ENCODE peak calls at places on chromosome 7, in four cellular contexts. A is endothelial cell, K is DND-41, T is HFFc6. G is an unnamed sample.

GRCh38 chr7:100127866-100128601 is 1.3 kb downstream of the MBLAC1 start:
- DNase-seq in T (peak), K (peak), A (peak), G (peak)

GRCh38 chr7:49294611-49295010 is 370.3 kb downstream of the CDC14C start:
- DNase-seq in A (no peak), K (no peak), T (no peak), G (no peak)

GRCh38 chr7:46939558-46939957 is 642.4 kb downstream of the TNS3 start:
- DNase-seq in A (no peak), K (no peak), T (no peak), G (no peak)

GRCh38 chr7:134364619-134365037 is 47.9 kb upstream of the SLC35B4 start:
- DNase-seq in T (peak), A (no peak), K (no peak), G (no peak)

GRCh38 chr7:86942081-86942480 is 117.4 kb downstream of the ELAPOR2 start:
- DNase-seq in K (no peak), A (no peak), T (no peak), G (no peak)

GRCh38 chr7:127251458-127252379 is 1.0 kb downstream of the GRM8 start:
- DNase-seq in T (no peak), A (peak), K (no peak), G (peak)

GRCh38 chr7:57354679-57355338 is 95.2 kb upstream of the ZNF716 start:
- DNase-seq in A (no peak), K (no peak), T (no peak), G (no peak)

GRCh38 chr7:44633254-44634186 is 27.1 kb downstream of the OGDH start:
- DNase-seq in A (no peak), T (peak), K (no peak), G (peak)

GRCh38 chr7:155998328-155998691 is 186.0 kb upstream of the SHH start:
- DNase-seq in A (no peak), T (no peak), K (peak), G (no peak)

GRCh38 chr7:148838905-148839304 is 45.2 kb downstream of the EZH2 start:
- DNase-seq in K (no peak), T (no peak), A (no peak), G (no peak)

GRCh38 chr7:21618706-21619105 is 75.9 kb downstream of the DNAH11 start:
- DNase-seq in K (no peak), T (no peak), A (no peak), G (no peak)

GRCh38 chr7:132380065-132380464 is 196.2 kb downstream of the PLXNA4 start:
- DNase-seq in K (no peak), A (no peak), T (no peak), G (no peak)

GRCh38 chr7:22140597-22140996 is 194.9 kb upstream of the CDCA7L start:
- DNase-seq in A (no peak), T (no peak), K (no peak), G (no peak)

GRCh38 chr7:149156898-149157297 is 9.6 kb downstream of the ZNF398 start:
- DNase-seq in T (no peak), K (no peak), A (no peak), G (no peak)

GRCh38 chr7:158710651-158711102 is 6.1 kb upstream of the NCAPG2 start:
- DNase-seq in K (no peak), A (no peak), T (peak), G (no peak)

GRCh38 chr7:118918556-118918955 is 694.1 kb downstream of the ANKRD7 start:
- DNase-seq in T (no peak), K (no peak), A (no peak), G (no peak)

GRCh38 chr7:102891693-102892261 is 21.0 kb upstream of the LRRC17 start:
- DNase-seq in K (no peak), A (no peak), T (peak), G (no peak)

GRCh38 chr7:109009636-109010035 is 440.0 kb downstream of the DNAJB9 start:
- DNase-seq in T (no peak), A (no peak), K (no peak), G (no peak)

GRCh38 chr7:25083201-25083600 is 41.9 kb downstream of the CYCS start:
- DNase-seq in K (no peak), A (no peak), T (no peak), G (no peak)

GRCh38 chr7:96093435-96093834 is 228.5 kb downstream of the SLC25A13 start:
- DNase-seq in T (peak), A (no peak), K (no peak), G (no peak)

GRCh38 chr7:73865738-73866445 is 4.9 kb downstream of the TMEM270 start:
- DNase-seq in T (peak), K (no peak), A (peak), G (peak)

GRCh38 chr7:87206361-87206760 is 13.2 kb downstream of the TMEM243 start:
- DNase-seq in K (no peak), A (no peak), T (peak), G (no peak)

GRCh38 chr7:131103997-131104396 is 223.7 kb upstream of the MKLN1 start:
- DNase-seq in T (peak), A (no peak), K (no peak), G (no peak)

GRCh38 chr7:7895754-7896153 is 72.8 kb upstream of the GLCCI1 start:
- DNase-seq in T (no peak), A (no peak), K (no peak), G (no peak)

GRCh38 chr7:157358753-157359096 is 21.9 kb downstream of the DNAJB6 start:
- DNase-seq in A (no peak), K (no peak), T (no peak), G (no peak)

GRCh38 chr7:138838166-138838565 is 40.2 kb upstream of the ATP6V0A4 start:
- DNase-seq in T (no peak), K (no peak), A (no peak), G (no peak)

GRCh38 chr7:44307301-44307900 is 18.0 kb downstream of the CAMK2B start:
- DNase-seq in A (no peak), K (peak), T (peak), G (peak)

GRCh38 chr7:150451097-150451793 is 815 bp downstream of the GIMAP8 start:
- DNase-seq in A (no peak), K (peak), T (no peak), G (peak)

GRCh38 chr7:50655020-50655419 is 89.8 kb upstream of the DDC start:
- DNase-seq in T (no peak), K (no peak), A (no peak), G (no peak)

GRCh38 chr7:519429-519973 is at the start of gene PDGFA:
- DNase-seq in A (no peak), K (no peak), T (peak), G (peak)

GRCh38 chr7:144820557-144820956 is 15.3 kb downstream of the TPK1 start:
- DNase-seq in T (no peak), K (no peak), A (no peak), G (no peak)

DNA sequence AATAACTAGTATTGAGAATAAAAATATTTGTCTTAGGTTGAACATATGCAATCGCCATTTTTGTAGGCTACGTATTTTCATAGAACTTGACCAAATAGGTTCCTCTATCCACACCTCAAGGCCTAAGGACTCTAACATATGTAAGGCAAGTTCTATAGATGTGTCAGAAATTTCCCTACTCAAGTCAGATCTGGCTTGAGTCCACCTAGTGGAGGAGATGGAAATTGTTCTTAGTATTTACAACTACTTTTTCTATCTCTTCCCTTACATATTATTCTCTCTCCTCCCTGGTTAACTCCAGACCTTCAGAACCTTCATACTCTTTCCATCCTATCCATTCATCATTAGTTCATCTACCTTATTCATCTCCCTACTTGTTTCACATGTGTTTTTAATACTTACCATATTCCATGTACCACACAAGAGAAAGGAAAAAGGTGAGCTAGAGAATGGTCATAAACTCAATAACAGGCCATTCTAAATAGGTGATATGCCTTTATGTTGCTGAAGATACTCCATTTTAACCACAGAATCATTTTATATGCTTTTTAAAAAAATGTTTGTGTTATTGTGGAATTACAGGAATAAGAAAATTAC is 174.5 kb upstream of the HDAC9 start:
- DNase-seq in K (no peak), T (peak), A (peak), G (peak)
- TF ChIP-seq CTCF in K (peak), T (peak), A (peak), G (peak)

DNA sequence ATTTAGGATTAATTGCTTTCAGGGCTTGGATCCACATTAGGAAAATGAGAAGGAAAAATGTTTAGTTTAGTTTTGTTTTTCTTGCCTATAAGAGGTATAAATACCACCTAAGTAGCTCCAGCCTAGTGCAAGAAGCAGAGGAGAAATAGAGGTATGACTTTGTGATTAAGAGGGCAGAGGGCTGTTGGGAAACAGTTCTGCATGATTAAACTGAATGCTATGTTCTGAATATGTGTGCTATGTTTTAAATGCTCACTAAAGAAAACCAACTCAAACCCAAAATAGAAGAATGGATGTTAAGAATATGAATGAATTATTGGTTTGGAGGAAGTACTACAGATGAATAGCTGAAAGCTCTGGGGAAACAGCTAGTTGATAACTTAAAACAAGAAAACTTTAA is 7.6 kb downstream of the CALCR start:
- DNase-seq in T (no peak), K (no peak), A (no peak), G (no peak)
- TF ChIP-seq CTCF in T (no peak), K (no peak), A (no peak), G (no peak)

GRCh38 chr7:77913977-77914607 is 115.5 kb downstream of the PHTF2 start:
- DNase-seq in A (no peak), K (no peak), T (no peak), G (no peak)
- TF ChIP-seq CTCF in A (no peak), K (no peak), T (no peak), G (no peak)

DNA sequence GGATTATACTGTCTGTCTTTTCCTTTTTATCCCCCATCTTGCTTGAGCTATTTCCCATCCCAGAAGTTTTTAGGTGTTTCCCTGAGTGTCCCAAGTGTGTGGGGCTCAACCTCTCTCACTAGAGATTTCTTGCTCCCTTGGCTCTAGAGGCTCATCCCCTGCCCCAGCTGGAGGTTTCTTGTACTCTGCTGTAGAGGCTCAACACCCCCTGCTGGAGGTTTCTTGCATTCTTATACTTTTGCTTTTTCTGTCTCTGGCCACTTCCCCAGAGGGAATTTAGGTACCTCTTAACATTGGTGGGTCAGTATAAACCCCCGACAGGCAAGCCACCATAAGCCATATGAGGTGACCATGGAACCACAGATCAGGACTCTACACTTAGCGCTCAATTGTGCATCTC is 114.2 kb upstream of the FAM3C start:
- DNase-seq in T (no peak), A (no peak), K (no peak), G (no peak)
- TF ChIP-seq CTCF in T (peak), A (no peak), K (peak), G (no peak)

DNA sequence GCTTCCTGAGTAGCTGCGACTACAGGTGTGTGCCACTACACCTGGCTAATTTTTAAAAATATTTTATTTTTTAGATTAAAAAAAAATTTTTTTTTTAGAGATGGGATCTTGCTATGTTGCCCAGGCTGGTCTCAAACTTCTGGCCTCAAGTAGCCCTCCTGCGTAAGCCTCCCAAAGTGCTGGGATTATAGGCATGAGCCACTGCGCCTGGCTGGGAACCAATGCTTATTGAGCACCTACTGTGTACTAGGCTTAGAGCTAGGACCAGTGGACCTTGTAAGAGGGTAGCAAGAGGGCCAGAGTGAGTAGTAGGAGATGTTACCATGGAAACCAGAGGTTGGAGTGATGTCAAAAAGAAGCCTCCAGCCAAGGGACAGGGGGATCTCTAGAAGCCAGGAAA is 31.2 kb downstream of the COL26A1 start:
- DNase-seq in T (no peak), K (no peak), A (no peak), G (no peak)
- TF ChIP-seq CTCF in T (no peak), K (no peak), A (no peak), G (no peak)

GRCh38 chr7:146094356-146094755 is 22.2 kb upstream of the CNTNAP2 start:
- DNase-seq in A (no peak), T (no peak), K (no peak), G (no peak)

DNA sequence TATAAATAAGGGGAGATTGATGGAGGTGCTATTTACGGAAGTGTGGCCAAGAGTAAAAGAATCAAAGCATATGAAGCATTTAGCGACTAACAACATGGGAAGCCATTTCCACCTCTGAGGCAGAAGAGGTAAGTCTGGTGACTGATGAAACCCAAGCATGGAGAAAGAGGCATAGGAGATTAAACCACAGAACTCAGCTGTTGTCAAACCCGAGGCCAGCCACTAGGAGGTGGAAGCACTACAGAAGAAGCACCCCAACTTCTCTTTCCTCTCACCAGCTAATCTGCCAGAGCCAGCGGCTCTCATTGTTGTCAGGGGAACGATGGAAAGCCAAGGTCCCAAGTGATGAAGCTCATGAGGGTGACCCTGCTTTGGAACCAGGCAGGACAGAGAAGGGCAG is 19.6 kb upstream of the CNTNAP2 start:
- DNase-seq in A (no peak), K (no peak), T (no peak), G (no peak)
- TF ChIP-seq CTCF in A (no peak), K (no peak), T (no peak), G (no peak)